ENCODE peak calls at places on chromosomes 1 and 21, in four cellular contexts. One of them, this sample, is unnamed.
A peak's percentile ranks its signal among the peaks of the same experiment; 100 is the strongest.

GRCh38 chr21:46218906-46219590 is 9.5 kb downstream of the LSS start:
- DNase-seq in H1: no peak
- DNase-seq in K562: no peak
- DNase-seq in GM12878: no peak
- DNase-seq in this sample: no peak

GRCh38 chr1:204455063-204455830 is 39.4 kb downstream of the PIK3C2B start:
- DNase-seq in H1: peak; percentile 31
- DNase-seq in K562: no peak
- DNase-seq in GM12878: no peak
- DNase-seq in this sample: no peak

GRCh38 chr1:5648410-5649165 is 343.6 kb downstream of the NPHP4 start:
- DNase-seq in H1: no peak
- DNase-seq in K562: no peak
- DNase-seq in GM12878: no peak
- DNase-seq in this sample: no peak

GRCh38 chr1:151680812-151681211 is 35.8 kb downstream of the CELF3 start:
- DNase-seq in H1: no peak
- DNase-seq in K562: no peak
- DNase-seq in GM12878: no peak
- DNase-seq in this sample: no peak

GRCh38 chr1:89989791-89990190 is 5.1 kb upstream of the ZNF326 start:
- DNase-seq in H1: no peak
- DNase-seq in K562: no peak
- DNase-seq in GM12878: no peak
- DNase-seq in this sample: no peak

GRCh38 chr1:203117611-203118575 is 9.6 kb upstream of the ADORA1 start:
- DNase-seq in H1: peak; percentile 76
- DNase-seq in K562: peak; percentile 95
- DNase-seq in GM12878: no peak
- DNase-seq in this sample: peak; percentile 95

GRCh38 chr21:38531610-38532009 is 33.3 kb upstream of the ERG start:
- DNase-seq in H1: no peak
- DNase-seq in K562: no peak
- DNase-seq in GM12878: no peak
- DNase-seq in this sample: peak; percentile 41

GRCh38 chr21:14977814-14978213 is 87.0 kb downstream of the NRIP1 start:
- DNase-seq in H1: no peak
- DNase-seq in K562: peak; percentile 9
- DNase-seq in GM12878: no peak
- DNase-seq in this sample: no peak

GRCh38 chr1:77608893-77609292 is 73.6 kb downstream of the ZZZ3 start:
- DNase-seq in H1: no peak
- DNase-seq in K562: no peak
- DNase-seq in GM12878: no peak
- DNase-seq in this sample: no peak

GRCh38 chr1:117611894-117612481 is 6.1 kb downstream of the TENT5C start:
- DNase-seq in H1: no peak
- DNase-seq in K562: no peak
- DNase-seq in GM12878: no peak
- DNase-seq in this sample: no peak

GRCh38 chr1:165883056-165883455 is 55.6 kb downstream of the UCK2 start:
- DNase-seq in H1: no peak
- DNase-seq in K562: no peak
- DNase-seq in GM12878: no peak
- DNase-seq in this sample: no peak

GRCh38 chr1:87369736-87370135 is 41.1 kb downstream of the LMO4 start:
- DNase-seq in H1: no peak
- DNase-seq in K562: no peak
- DNase-seq in GM12878: no peak
- DNase-seq in this sample: peak; percentile 64

GRCh38 chr1:220976390-220976789 is 97.1 kb downstream of the HLX start:
- DNase-seq in H1: no peak
- DNase-seq in K562: no peak
- DNase-seq in GM12878: no peak
- DNase-seq in this sample: no peak
- TF ChIP-seq CTCF in H1: no peak
- TF ChIP-seq CTCF in K562: no peak
- TF ChIP-seq CTCF in GM12878: no peak
- TF ChIP-seq CTCF in this sample: no peak

DNA sequence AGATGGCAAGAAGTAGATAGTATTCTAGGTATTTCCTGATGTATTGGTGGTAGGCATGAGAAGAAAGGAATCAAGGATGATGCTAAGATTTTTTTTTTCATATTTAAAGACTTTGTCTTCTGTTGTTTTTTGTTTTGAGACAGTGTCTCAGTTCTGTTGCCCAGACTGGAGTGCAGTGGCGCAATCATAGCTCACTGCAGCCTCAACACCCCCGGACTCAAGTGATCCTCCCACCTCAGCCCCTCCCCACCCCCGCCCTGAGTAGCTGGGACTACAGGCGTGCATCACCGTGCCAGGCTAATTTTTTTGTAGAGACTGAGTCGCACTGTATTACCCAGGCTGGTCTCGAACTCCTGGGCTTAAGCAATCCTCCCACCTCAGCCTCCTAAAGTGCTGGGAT is 2.8 kb upstream of the CAPZB start:
- DNase-seq in H1: no peak
- DNase-seq in K562: no peak
- DNase-seq in GM12878: no peak
- DNase-seq in this sample: no peak
- TF ChIP-seq NRF1 in H1: no peak
- TF ChIP-seq NRF1 in K562: no peak
- TF ChIP-seq NRF1 in GM12878: no peak
- TF ChIP-seq NRF1 in this sample: no peak

DNA sequence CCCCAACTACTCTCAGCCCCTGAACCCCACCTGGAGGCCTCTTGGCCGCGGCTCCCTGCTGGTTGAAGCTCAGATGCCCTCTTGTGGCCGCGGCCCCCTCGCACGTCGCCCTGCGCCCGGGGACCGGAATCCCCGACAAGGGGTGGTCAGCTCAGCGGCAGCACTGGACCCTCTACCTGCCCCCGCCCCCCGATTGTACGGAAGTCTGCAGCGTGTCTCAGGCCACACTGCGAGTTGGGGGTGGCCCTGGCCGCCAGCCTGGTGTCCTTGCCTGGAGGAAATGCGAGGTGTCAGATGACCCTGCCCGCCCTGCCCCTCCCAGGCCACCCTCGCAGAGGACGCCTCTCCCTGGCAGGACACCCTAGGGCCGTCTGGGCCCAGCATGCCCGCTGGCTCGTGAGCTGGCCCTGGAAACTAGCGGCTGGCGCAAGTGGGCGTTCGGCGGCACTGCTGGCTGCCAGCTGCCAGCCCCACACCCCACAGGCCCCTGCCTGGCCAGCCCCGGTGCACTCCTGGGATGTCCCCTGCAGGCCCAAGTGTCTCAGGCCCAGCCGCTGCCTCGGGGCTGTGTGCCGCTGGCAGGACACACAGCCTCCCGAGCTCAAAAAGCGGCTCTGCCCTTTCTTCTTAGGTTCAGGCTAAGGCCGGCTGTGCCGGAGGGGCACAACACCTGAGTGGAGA is 60.8 kb downstream of the EDN2 start:
- DNase-seq in H1: no peak
- DNase-seq in K562: peak; percentile 42
- DNase-seq in GM12878: no peak
- DNase-seq in this sample: peak; percentile 72
- TF ChIP-seq CTCF in H1: peak; percentile 62
- TF ChIP-seq CTCF in K562: peak; percentile 91
- TF ChIP-seq CTCF in GM12878: peak; percentile 13
- TF ChIP-seq CTCF in this sample: peak; percentile 40

GRCh38 chr1:17561252-17561558 is 21.7 kb downstream of the ARHGEF10L start:
- DNase-seq in H1: no peak
- DNase-seq in K562: no peak
- DNase-seq in GM12878: no peak
- DNase-seq in this sample: no peak
- TF ChIP-seq NRF1 in H1: no peak
- TF ChIP-seq NRF1 in K562: no peak
- TF ChIP-seq NRF1 in GM12878: no peak
- TF ChIP-seq NRF1 in this sample: no peak

GRCh38 chr1:83807792-83808191 is 191.1 kb downstream of the TTLL7 start:
- DNase-seq in H1: no peak
- DNase-seq in K562: no peak
- DNase-seq in GM12878: no peak
- DNase-seq in this sample: peak; percentile 6
- TF ChIP-seq CTCF in H1: no peak
- TF ChIP-seq CTCF in K562: no peak
- TF ChIP-seq CTCF in GM12878: no peak
- TF ChIP-seq CTCF in this sample: no peak

DNA sequence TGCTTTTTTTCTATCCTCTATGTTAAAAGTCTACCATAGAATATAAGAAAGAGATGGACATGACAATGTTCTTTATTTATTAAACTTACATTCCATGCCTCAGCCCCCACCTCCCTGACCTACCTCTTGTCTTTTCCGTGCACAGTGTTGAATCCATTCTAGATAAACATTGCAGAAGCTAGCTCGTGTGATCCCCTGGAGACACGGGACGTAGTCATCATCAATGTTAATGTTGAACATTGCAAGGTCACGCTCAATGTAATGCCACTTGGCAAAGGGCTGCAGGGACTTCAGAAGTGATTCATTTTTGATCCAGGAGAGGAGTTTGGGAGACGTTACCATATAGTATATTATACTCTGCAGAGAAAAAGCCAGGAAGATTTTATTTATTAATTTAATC is 66.4 kb downstream of the NTPCR start:
- DNase-seq in H1: no peak
- DNase-seq in K562: no peak
- DNase-seq in GM12878: no peak
- DNase-seq in this sample: no peak
- TF ChIP-seq NRF1 in H1: no peak
- TF ChIP-seq NRF1 in K562: no peak
- TF ChIP-seq NRF1 in GM12878: no peak
- TF ChIP-seq NRF1 in this sample: no peak

DNA sequence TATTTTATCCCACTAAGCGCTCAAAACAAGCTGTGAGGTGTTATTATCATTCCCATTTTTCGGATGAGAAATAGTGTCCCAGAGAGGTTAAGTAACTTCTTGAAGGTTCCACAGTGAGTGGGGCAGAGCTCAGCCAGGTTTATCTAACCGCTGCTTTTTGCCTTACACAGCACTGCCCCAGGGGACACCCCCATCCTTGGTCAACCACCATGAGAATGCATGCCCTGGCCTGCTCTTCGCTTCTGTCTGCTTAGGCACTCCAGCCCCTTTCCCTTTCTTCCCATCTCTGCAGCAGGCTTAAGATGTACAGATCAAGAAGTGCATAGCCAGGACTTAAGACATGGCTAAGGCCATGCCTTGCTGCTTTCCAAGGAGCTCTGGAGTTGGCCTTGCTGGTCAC is 159.0 kb upstream of the CD34 start:
- DNase-seq in H1: no peak
- DNase-seq in K562: no peak
- DNase-seq in GM12878: no peak
- DNase-seq in this sample: no peak
- TF ChIP-seq CTCF in H1: no peak
- TF ChIP-seq CTCF in K562: no peak
- TF ChIP-seq CTCF in GM12878: no peak
- TF ChIP-seq CTCF in this sample: no peak